ENCODE peak calls at places on chromosomes 13 and 19, in five cellular contexts. One of them, this sample, is unnamed.
A peak's percentile ranks its signal among the peaks of the same experiment; 100 is the strongest.

GRCh38 chr13:106176103-106176502 is 359.4 kb downstream of the EFNB2 start:
- DNase-seq in hepatocyte: no peak
- DNase-seq in nucleus accumbens: no peak
- DNase-seq in Right ventricle myocardium superior: no peak
- DNase-seq in cardiac muscle cell: no peak
- DNase-seq in this sample: no peak

GRCh38 chr19:29628661-29629385 is 22.7 kb downstream of the POP4 start:
- DNase-seq in nucleus accumbens: no peak
- DNase-seq in hepatocyte: no peak
- DNase-seq in cardiac muscle cell: no peak
- DNase-seq in Right ventricle myocardium superior: no peak
- DNase-seq in this sample: no peak

GRCh38 chr19:45469835-45470146 is 2.0 kb downstream of the FOSB start:
- DNase-seq in cardiac muscle cell: peak; percentile 95
- DNase-seq in hepatocyte: no peak
- DNase-seq in Right ventricle myocardium superior: no peak
- DNase-seq in nucleus accumbens: no peak
- DNase-seq in this sample: no peak

GRCh38 chr19:48806518-48806817 is 4.4 kb downstream of the BCAT2 start:
- DNase-seq in nucleus accumbens: peak; percentile 45
- DNase-seq in Right ventricle myocardium superior: no peak
- DNase-seq in cardiac muscle cell: no peak
- DNase-seq in hepatocyte: no peak
- DNase-seq in this sample: peak; percentile 97

GRCh38 chr19:2663920-2664571 is 38.4 kb downstream of the GNG7 start:
- DNase-seq in cardiac muscle cell: peak; percentile 68
- DNase-seq in Right ventricle myocardium superior: peak; percentile 87
- DNase-seq in hepatocyte: no peak
- DNase-seq in nucleus accumbens: peak; percentile 74
- DNase-seq in this sample: no peak

GRCh38 chr19:1884291-1884718 is 991 bp downstream of the ABHD17A start:
- DNase-seq in hepatocyte: no peak
- DNase-seq in Right ventricle myocardium superior: no peak
- DNase-seq in nucleus accumbens: no peak
- DNase-seq in cardiac muscle cell: no peak
- DNase-seq in this sample: no peak

GRCh38 chr19:8238251-8238650 is 29.1 kb downstream of the CERS4 start:
- DNase-seq in cardiac muscle cell: peak; percentile 10
- DNase-seq in Right ventricle myocardium superior: no peak
- DNase-seq in nucleus accumbens: no peak
- DNase-seq in hepatocyte: no peak
- DNase-seq in this sample: no peak

GRCh38 chr19:532578-533484 is 1.3 kb downstream of the CDC34 start:
- DNase-seq in Right ventricle myocardium superior: peak; percentile 92
- DNase-seq in cardiac muscle cell: peak; percentile 65
- DNase-seq in nucleus accumbens: peak; percentile 83
- DNase-seq in hepatocyte: peak; percentile 83
- DNase-seq in this sample: peak; percentile 86

GRCh38 chr19:33746159-33746558 is 50.5 kb upstream of the KCTD15 start:
- DNase-seq in nucleus accumbens: peak; percentile 16
- DNase-seq in Right ventricle myocardium superior: no peak
- DNase-seq in hepatocyte: no peak
- DNase-seq in cardiac muscle cell: no peak
- DNase-seq in this sample: no peak

GRCh38 chr13:38386421-38386820 is 36.8 kb downstream of the UFM1 start:
- DNase-seq in Right ventricle myocardium superior: no peak
- DNase-seq in nucleus accumbens: no peak
- DNase-seq in cardiac muscle cell: no peak
- DNase-seq in hepatocyte: no peak
- DNase-seq in this sample: no peak

GRCh38 chr13:109198585-109198984 is 569.2 kb downstream of the MYO16 start:
- DNase-seq in cardiac muscle cell: no peak
- DNase-seq in Right ventricle myocardium superior: no peak
- DNase-seq in nucleus accumbens: no peak
- DNase-seq in hepatocyte: no peak
- DNase-seq in this sample: no peak

GRCh38 chr13:58313219-58313618 is 681.7 kb downstream of the PCDH17 start:
- DNase-seq in cardiac muscle cell: no peak
- DNase-seq in hepatocyte: no peak
- DNase-seq in Right ventricle myocardium superior: no peak
- DNase-seq in nucleus accumbens: no peak
- DNase-seq in this sample: no peak

GRCh38 chr19:31905980-31906948 is 439.1 kb upstream of the ZNF507 start:
- DNase-seq in Right ventricle myocardium superior: peak; percentile 51
- DNase-seq in hepatocyte: peak; percentile 19
- DNase-seq in nucleus accumbens: no peak
- DNase-seq in cardiac muscle cell: no peak
- DNase-seq in this sample: no peak

GRCh38 chr13:54004026-54004699 is 975.5 kb downstream of the OLFM4 start:
- DNase-seq in nucleus accumbens: no peak
- DNase-seq in Right ventricle myocardium superior: no peak
- DNase-seq in hepatocyte: no peak
- DNase-seq in cardiac muscle cell: no peak
- DNase-seq in this sample: no peak

This sample was measured in cerebellar cortex.